ENCODE peak calls at places on chromosomes 3 and 15, in seven cellular contexts. One of them, this sample, is unnamed.

GRCh38 chr15:69537085-69537484 is 84.5 kb downstream of the RPLP1 start:
- DNase-seq in AML-193: no peak
- DNase-seq in ACHN: no peak
- DNase-seq in GM20000: no peak
- DNase-seq in kidney: no peak
- DNase-seq in lung microvascular endothelial cell: no peak
- DNase-seq in mucosa of gallbladder: no peak
- DNase-seq in this sample: no peak

GRCh38 chr3:20099020-20099539 is 58.8 kb downstream of the KAT2B start:
- DNase-seq in kidney: no peak
- DNase-seq in GM20000: no peak
- DNase-seq in lung microvascular endothelial cell: no peak
- DNase-seq in mucosa of gallbladder: no peak
- DNase-seq in AML-193: no peak
- DNase-seq in ACHN: no peak
- DNase-seq in this sample: no peak

GRCh38 chr15:80925597-80926059 is 64.0 kb downstream of the MESD start:
- DNase-seq in ACHN: no peak
- DNase-seq in lung microvascular endothelial cell: no peak
- DNase-seq in GM20000: no peak
- DNase-seq in AML-193: no peak
- DNase-seq in kidney: no peak
- DNase-seq in mucosa of gallbladder: no peak
- DNase-seq in this sample: no peak

GRCh38 chr3:61155701-61156292 is 95.5 kb downstream of the FHIT start:
- DNase-seq in mucosa of gallbladder: peak; percentile 27
- DNase-seq in kidney: no peak
- DNase-seq in lung microvascular endothelial cell: no peak
- DNase-seq in ACHN: no peak
- DNase-seq in AML-193: no peak
- DNase-seq in GM20000: no peak
- DNase-seq in this sample: no peak

GRCh38 chr15:68031406-68031805 is 22.7 kb upstream of the PIAS1 start:
- DNase-seq in mucosa of gallbladder: no peak
- DNase-seq in lung microvascular endothelial cell: peak; percentile 31
- DNase-seq in kidney: no peak
- DNase-seq in AML-193: peak; percentile 44
- DNase-seq in GM20000: no peak
- DNase-seq in ACHN: no peak
- DNase-seq in this sample: no peak

GRCh38 chr15:70032509-70032908 is 65.2 kb downstream of the TLE3 start:
- DNase-seq in AML-193: no peak
- DNase-seq in lung microvascular endothelial cell: no peak
- DNase-seq in kidney: peak; percentile 22
- DNase-seq in ACHN: no peak
- DNase-seq in mucosa of gallbladder: no peak
- DNase-seq in GM20000: no peak
- DNase-seq in this sample: no peak

GRCh38 chr3:10305331-10305902 is 12.7 kb upstream of the GHRL start:
- DNase-seq in AML-193: no peak
- DNase-seq in GM20000: no peak
- DNase-seq in lung microvascular endothelial cell: no peak
- DNase-seq in ACHN: no peak
- DNase-seq in kidney: no peak
- DNase-seq in mucosa of gallbladder: no peak
- DNase-seq in this sample: no peak

GRCh38 chr15:62821384-62822131 is 221.0 kb upstream of the TPM1 start:
- DNase-seq in kidney: no peak
- DNase-seq in GM20000: no peak
- DNase-seq in AML-193: no peak
- DNase-seq in mucosa of gallbladder: peak; percentile 50
- DNase-seq in ACHN: peak; percentile 91
- DNase-seq in lung microvascular endothelial cell: no peak
- DNase-seq in this sample: no peak

GRCh38 chr3:9216736-9217135 is 32.7 kb downstream of the SRGAP3 start:
- DNase-seq in mucosa of gallbladder: no peak
- DNase-seq in GM20000: no peak
- DNase-seq in AML-193: no peak
- DNase-seq in ACHN: no peak
- DNase-seq in lung microvascular endothelial cell: no peak
- DNase-seq in kidney: no peak
- DNase-seq in this sample: no peak

GRCh38 chr15:95825198-95825597 is 505.3 kb upstream of the NR2F2 start:
- DNase-seq in lung microvascular endothelial cell: no peak
- DNase-seq in kidney: no peak
- DNase-seq in ACHN: no peak
- DNase-seq in GM20000: no peak
- DNase-seq in mucosa of gallbladder: no peak
- DNase-seq in AML-193: no peak
- DNase-seq in this sample: no peak

GRCh38 chr3:193560870-193561269 is 6.2 kb upstream of the ATP13A4 start:
- DNase-seq in mucosa of gallbladder: no peak
- DNase-seq in lung microvascular endothelial cell: no peak
- DNase-seq in ACHN: no peak
- DNase-seq in kidney: no peak
- DNase-seq in AML-193: no peak
- DNase-seq in GM20000: no peak
- DNase-seq in this sample: no peak

GRCh38 chr15:66145242-66146182 is 108.0 kb downstream of the MEGF11 start:
- DNase-seq in kidney: no peak
- DNase-seq in mucosa of gallbladder: no peak
- DNase-seq in GM20000: no peak
- DNase-seq in lung microvascular endothelial cell: peak; percentile 5
- DNase-seq in ACHN: no peak
- DNase-seq in AML-193: no peak
- DNase-seq in this sample: peak; percentile 68

GRCh38 chr3:115428825-115429224 is 194.5 kb upstream of the GAP43 start:
- DNase-seq in mucosa of gallbladder: no peak
- DNase-seq in kidney: no peak
- DNase-seq in GM20000: no peak
- DNase-seq in ACHN: no peak
- DNase-seq in lung microvascular endothelial cell: no peak
- DNase-seq in AML-193: no peak
- DNase-seq in this sample: no peak

GRCh38 chr3:35070088-35070487 is 569.2 kb upstream of the ARPP21 start:
- DNase-seq in lung microvascular endothelial cell: no peak
- DNase-seq in ACHN: no peak
- DNase-seq in GM20000: no peak
- DNase-seq in AML-193: no peak
- DNase-seq in mucosa of gallbladder: no peak
- DNase-seq in kidney: no peak
- DNase-seq in this sample: no peak

GRCh38 chr3:112499328-112499727 is at the start of gene BTLA:
- DNase-seq in AML-193: no peak
- DNase-seq in kidney: no peak
- DNase-seq in ACHN: no peak
- DNase-seq in lung microvascular endothelial cell: no peak
- DNase-seq in mucosa of gallbladder: no peak
- DNase-seq in GM20000: peak; percentile 26
- DNase-seq in this sample: no peak

GRCh38 chr3:124752051-124752450 is 21.8 kb downstream of the UMPS start:
- DNase-seq in ACHN: no peak
- DNase-seq in mucosa of gallbladder: no peak
- DNase-seq in lung microvascular endothelial cell: no peak
- DNase-seq in AML-193: no peak
- DNase-seq in kidney: no peak
- DNase-seq in GM20000: no peak
- DNase-seq in this sample: no peak

GRCh38 chr3:110752307-110752706 is 319.3 kb upstream of the NECTIN3 start:
- DNase-seq in GM20000: no peak
- DNase-seq in ACHN: no peak
- DNase-seq in AML-193: no peak
- DNase-seq in mucosa of gallbladder: no peak
- DNase-seq in lung microvascular endothelial cell: no peak
- DNase-seq in kidney: no peak
- DNase-seq in this sample: no peak

GRCh38 chr3:27623085-27623753 is 98.9 kb downstream of the EOMES start:
- DNase-seq in kidney: no peak
- DNase-seq in ACHN: no peak
- DNase-seq in mucosa of gallbladder: no peak
- DNase-seq in lung microvascular endothelial cell: peak; percentile 89
- DNase-seq in AML-193: no peak
- DNase-seq in GM20000: no peak
- DNase-seq in this sample: no peak

GRCh38 chr15:42619641-42620371 is 44.4 kb downstream of the STARD9 start:
- DNase-seq in GM20000: no peak
- DNase-seq in AML-193: no peak
- DNase-seq in ACHN: no peak
- DNase-seq in kidney: no peak
- DNase-seq in lung microvascular endothelial cell: no peak
- DNase-seq in mucosa of gallbladder: no peak
- DNase-seq in this sample: no peak

GRCh38 chr15:60392601-60392985 is 5.2 kb downstream of the ANXA2 start:
- DNase-seq in ACHN: peak; percentile 78
- DNase-seq in mucosa of gallbladder: no peak
- DNase-seq in GM20000: peak; percentile 28
- DNase-seq in kidney: no peak
- DNase-seq in lung microvascular endothelial cell: peak; percentile 83
- DNase-seq in AML-193: no peak
- DNase-seq in this sample: no peak

GRCh38 chr15:29568840-29569532 is 253.3 kb downstream of the TJP1 start:
- DNase-seq in ACHN: peak; percentile 87
- DNase-seq in GM20000: no peak
- DNase-seq in mucosa of gallbladder: peak; percentile 52
- DNase-seq in kidney: no peak
- DNase-seq in lung microvascular endothelial cell: no peak
- DNase-seq in AML-193: no peak
- DNase-seq in this sample: no peak

GRCh38 chr15:87538327-87538834 is 718.2 kb downstream of the NTRK3 start:
- DNase-seq in kidney: no peak
- DNase-seq in mucosa of gallbladder: no peak
- DNase-seq in ACHN: no peak
- DNase-seq in GM20000: no peak
- DNase-seq in lung microvascular endothelial cell: no peak
- DNase-seq in AML-193: no peak
- DNase-seq in this sample: no peak

GRCh38 chr15:79844221-79844620 is 52.6 kb downstream of the MTHFS start:
- DNase-seq in GM20000: no peak
- DNase-seq in ACHN: no peak
- DNase-seq in mucosa of gallbladder: no peak
- DNase-seq in lung microvascular endothelial cell: no peak
- DNase-seq in kidney: no peak
- DNase-seq in AML-193: no peak
- DNase-seq in this sample: no peak

GRCh38 chr3:180934638-180935037 is 22.2 kb downstream of the FXR1 start:
- DNase-seq in AML-193: no peak
- DNase-seq in kidney: no peak
- DNase-seq in mucosa of gallbladder: no peak
- DNase-seq in ACHN: no peak
- DNase-seq in GM20000: no peak
- DNase-seq in lung microvascular endothelial cell: no peak
- DNase-seq in this sample: no peak

GRCh38 chr3:15535757-15536156 is 14.3 kb upstream of the COLQ start:
- DNase-seq in mucosa of gallbladder: no peak
- DNase-seq in kidney: no peak
- DNase-seq in lung microvascular endothelial cell: no peak
- DNase-seq in GM20000: peak; percentile 44
- DNase-seq in ACHN: no peak
- DNase-seq in AML-193: no peak
- DNase-seq in this sample: no peak

GRCh38 chr3:193617628-193618027 is 24.6 kb downstream of the OPA1 start:
- DNase-seq in mucosa of gallbladder: no peak
- DNase-seq in GM20000: no peak
- DNase-seq in kidney: no peak
- DNase-seq in ACHN: no peak
- DNase-seq in AML-193: no peak
- DNase-seq in lung microvascular endothelial cell: no peak
- DNase-seq in this sample: no peak

GRCh38 chr3:64267774-64268604 is 42.7 kb upstream of the PRICKLE2 start:
- DNase-seq in lung microvascular endothelial cell: peak; percentile 57
- DNase-seq in kidney: peak; percentile 84
- DNase-seq in GM20000: no peak
- DNase-seq in ACHN: peak; percentile 43
- DNase-seq in mucosa of gallbladder: peak; percentile 61
- DNase-seq in AML-193: no peak
- DNase-seq in this sample: no peak

GRCh38 chr3:69649120-69649519 is 90.1 kb upstream of the MITF start:
- DNase-seq in mucosa of gallbladder: no peak
- DNase-seq in kidney: no peak
- DNase-seq in ACHN: peak; percentile 40
- DNase-seq in lung microvascular endothelial cell: peak; percentile 71
- DNase-seq in AML-193: no peak
- DNase-seq in GM20000: no peak
- DNase-seq in this sample: no peak

GRCh38 chr15:49844390-49844789 is 223.5 kb downstream of the DTWD1 start:
- DNase-seq in lung microvascular endothelial cell: no peak
- DNase-seq in GM20000: no peak
- DNase-seq in ACHN: no peak
- DNase-seq in kidney: no peak
- DNase-seq in AML-193: no peak
- DNase-seq in mucosa of gallbladder: peak; percentile 43
- DNase-seq in this sample: no peak

GRCh38 chr15:73630796-73631471 is 2.3 kb downstream of the NPTN start:
- DNase-seq in GM20000: no peak
- DNase-seq in ACHN: no peak
- DNase-seq in mucosa of gallbladder: no peak
- DNase-seq in lung microvascular endothelial cell: peak; percentile 30
- DNase-seq in kidney: no peak
- DNase-seq in AML-193: no peak
- DNase-seq in this sample: no peak

GRCh38 chr3:111890051-111890580 is 31.1 kb downstream of the PHLDB2 start:
- DNase-seq in mucosa of gallbladder: no peak
- DNase-seq in GM20000: no peak
- DNase-seq in ACHN: no peak
- DNase-seq in kidney: no peak
- DNase-seq in lung microvascular endothelial cell: no peak
- DNase-seq in AML-193: no peak
- DNase-seq in this sample: no peak

This sample was measured in GF-D8.